ENCODE peak calls at places on chromosomes 1 and 21, in six cellular contexts. E is thoracic aorta, K is NB4, R is NCI-H2171 treated with DMSO at 0.1 percent for 48 hours, F is caudate nucleus, S is hippocampal formation. V is an unnamed sample.

GRCh38 chr1:20385630-20386029 is 95.0 kb downstream of the VWA5B1 start:
- DNase-seq in E (no peak), K (no peak), R (no peak), F (no peak), S (no peak), V (no peak)

GRCh38 chr21:41921089-41921819 is 32.6 kb downstream of the C2CD2 start:
- DNase-seq in E (no peak), K (no peak), R (no peak), F (no peak), S (no peak), V (no peak)

GRCh38 chr1:156577512-156577911 is 2.0 kb upstream of the TTC24 start:
- DNase-seq in E (no peak), K (no peak), R (peak), F (no peak), S (no peak), V (no peak)

GRCh38 chr1:43222876-43223275 is 46.9 kb upstream of the TMEM125 start:
- DNase-seq in E (no peak), K (no peak), R (no peak), F (no peak), S (no peak), V (no peak)

GRCh38 chr21:38567577-38568360 is 69.5 kb upstream of the ERG start:
- DNase-seq in E (no peak), K (no peak), R (no peak), F (no peak), S (no peak), V (no peak)

GRCh38 chr1:112866151-112866550 is 89.8 kb downstream of the SLC16A1 start:
- DNase-seq in E (no peak), K (no peak), R (no peak), F (no peak), S (no peak), V (no peak)

GRCh38 chr1:112504666-112505399 is 3.9 kb upstream of the WNT2B start:
- DNase-seq in E (no peak), K (no peak), R (no peak), F (no peak), S (no peak), V (no peak)

GRCh38 chr1:151511636-151512215 is 539 bp downstream of the CGN start:
- DNase-seq in E (no peak), K (peak), R (peak), F (peak), S (peak), V (peak)

GRCh38 chr1:204601979-204602653 is 83.4 kb downstream of the LRRN2 start:
- DNase-seq in E (no peak), K (no peak), R (no peak), F (no peak), S (no peak), V (no peak)

GRCh38 chr1:219883400-219884332 is 44.7 kb downstream of the SLC30A10 start:
- DNase-seq in E (no peak), K (no peak), R (no peak), F (no peak), S (no peak), V (no peak)

GRCh38 chr1:22255341-22256212 is 112.7 kb upstream of the WNT4 start:
- DNase-seq in E (no peak), K (no peak), R (no peak), F (no peak), S (no peak), V (no peak)

GRCh38 chr21:35829014-35829525 is 231.3 kb downstream of the SETD4 start:
- DNase-seq in E (no peak), K (no peak), R (no peak), F (no peak), S (no peak), V (no peak)

GRCh38 chr1:12387641-12388040 is 157.8 kb downstream of the VPS13D start:
- DNase-seq in E (no peak), K (peak), R (peak), F (no peak), S (no peak), V (no peak)

GRCh38 chr1:181134543-181135461 is 46.3 kb downstream of the IER5 start:
- DNase-seq in E (no peak), K (peak), R (peak), F (no peak), S (peak), V (peak)

GRCh38 chr1:27979151-27979858 is 19.5 kb downstream of the XKR8 start:
- DNase-seq in E (no peak), K (peak), R (peak), F (no peak), S (no peak), V (no peak)